ENCODE peak calls at places on chromosome 19, in four cellular contexts. One of them, this sample, is unnamed.

GRCh38 chr19:18494267-18494607 is 27.6 kb downstream of the ELL start:
- DNase-seq in testis: no peak
- DNase-seq in stimulated activated CD8-positive, alpha-beta memory T cell treated with anti-CD3 and anti-CD28 coated beads, Interleukin-12 subunit alpha, Interleukin-12 subunit beta, amount 100 ng/mL, for 4 hours: no peak
- DNase-seq in Panc1: no peak
- DNase-seq in this sample: no peak

GRCh38 chr19:17475541-17476115 is 5.3 kb downstream of the SLC27A1 start:
- DNase-seq in testis: peak; percentile 90
- DNase-seq in stimulated activated CD8-positive, alpha-beta memory T cell treated with anti-CD3 and anti-CD28 coated beads, Interleukin-12 subunit alpha, Interleukin-12 subunit beta, amount 100 ng/mL, for 4 hours: no peak
- DNase-seq in Panc1: no peak
- DNase-seq in this sample: no peak

GRCh38 chr19:19458110-19458816 is 52.8 kb downstream of the GATAD2A start:
- DNase-seq in testis: no peak
- DNase-seq in stimulated activated CD8-positive, alpha-beta memory T cell treated with anti-CD3 and anti-CD28 coated beads, Interleukin-12 subunit alpha, Interleukin-12 subunit beta, amount 100 ng/mL, for 4 hours: no peak
- DNase-seq in Panc1: no peak
- DNase-seq in this sample: no peak

GRCh38 chr19:53586277-53586691 is 45.5 kb upstream of the DPRX start:
- DNase-seq in testis: no peak
- DNase-seq in stimulated activated CD8-positive, alpha-beta memory T cell treated with anti-CD3 and anti-CD28 coated beads, Interleukin-12 subunit alpha, Interleukin-12 subunit beta, amount 100 ng/mL, for 4 hours: no peak
- DNase-seq in Panc1: no peak
- DNase-seq in this sample: no peak

GRCh38 chr19:43596842-43597461 is 557 bp downstream of the ZNF576 start:
- DNase-seq in testis: no peak
- DNase-seq in stimulated activated CD8-positive, alpha-beta memory T cell treated with anti-CD3 and anti-CD28 coated beads, Interleukin-12 subunit alpha, Interleukin-12 subunit beta, amount 100 ng/mL, for 4 hours: no peak
- DNase-seq in Panc1: no peak
- DNase-seq in this sample: no peak

GRCh38 chr19:46571495-46571894 is 29.6 kb upstream of the CALM3 start:
- DNase-seq in testis: no peak
- DNase-seq in stimulated activated CD8-positive, alpha-beta memory T cell treated with anti-CD3 and anti-CD28 coated beads, Interleukin-12 subunit alpha, Interleukin-12 subunit beta, amount 100 ng/mL, for 4 hours: no peak
- DNase-seq in Panc1: no peak
- DNase-seq in this sample: no peak

GRCh38 chr19:48470281-48470680 is 1.1 kb downstream of the CYTH2 start:
- DNase-seq in testis: no peak
- DNase-seq in stimulated activated CD8-positive, alpha-beta memory T cell treated with anti-CD3 and anti-CD28 coated beads, Interleukin-12 subunit alpha, Interleukin-12 subunit beta, amount 100 ng/mL, for 4 hours: no peak
- DNase-seq in Panc1: no peak
- DNase-seq in this sample: no peak

GRCh38 chr19:42269518-42270345 is 680 bp downstream of the CIC start:
- DNase-seq in testis: no peak
- DNase-seq in stimulated activated CD8-positive, alpha-beta memory T cell treated with anti-CD3 and anti-CD28 coated beads, Interleukin-12 subunit alpha, Interleukin-12 subunit beta, amount 100 ng/mL, for 4 hours: no peak
- DNase-seq in Panc1: no peak
- DNase-seq in this sample: no peak

GRCh38 chr19:41192574-41193419 is at the start of gene CYP2S1:
- DNase-seq in testis: no peak
- DNase-seq in stimulated activated CD8-positive, alpha-beta memory T cell treated with anti-CD3 and anti-CD28 coated beads, Interleukin-12 subunit alpha, Interleukin-12 subunit beta, amount 100 ng/mL, for 4 hours: no peak
- DNase-seq in Panc1: no peak
- DNase-seq in this sample: no peak

GRCh38 chr19:5809053-5809452 is 4.2 kb downstream of the NRTN start:
- DNase-seq in testis: no peak
- DNase-seq in stimulated activated CD8-positive, alpha-beta memory T cell treated with anti-CD3 and anti-CD28 coated beads, Interleukin-12 subunit alpha, Interleukin-12 subunit beta, amount 100 ng/mL, for 4 hours: no peak
- DNase-seq in Panc1: no peak
- DNase-seq in this sample: no peak

GRCh38 chr19:42175952-42176648 is 41.4 kb downstream of the DEDD2 start:
- DNase-seq in testis: peak; percentile 21
- DNase-seq in stimulated activated CD8-positive, alpha-beta memory T cell treated with anti-CD3 and anti-CD28 coated beads, Interleukin-12 subunit alpha, Interleukin-12 subunit beta, amount 100 ng/mL, for 4 hours: no peak
- DNase-seq in Panc1: no peak
- DNase-seq in this sample: no peak

GRCh38 chr19:17530586-17530985 is 19.1 kb downstream of the PGLS start:
- DNase-seq in testis: no peak
- DNase-seq in stimulated activated CD8-positive, alpha-beta memory T cell treated with anti-CD3 and anti-CD28 coated beads, Interleukin-12 subunit alpha, Interleukin-12 subunit beta, amount 100 ng/mL, for 4 hours: no peak
- DNase-seq in Panc1: no peak
- DNase-seq in this sample: no peak

GRCh38 chr19:44998025-44998424 is 3.2 kb upstream of the RELB start:
- DNase-seq in testis: no peak
- DNase-seq in stimulated activated CD8-positive, alpha-beta memory T cell treated with anti-CD3 and anti-CD28 coated beads, Interleukin-12 subunit alpha, Interleukin-12 subunit beta, amount 100 ng/mL, for 4 hours: no peak
- DNase-seq in Panc1: no peak
- DNase-seq in this sample: no peak

GRCh38 chr19:12224676-12225075 is 61.8 kb downstream of the ZNF136 start:
- DNase-seq in testis: no peak
- DNase-seq in stimulated activated CD8-positive, alpha-beta memory T cell treated with anti-CD3 and anti-CD28 coated beads, Interleukin-12 subunit alpha, Interleukin-12 subunit beta, amount 100 ng/mL, for 4 hours: no peak
- DNase-seq in Panc1: no peak
- DNase-seq in this sample: no peak

GRCh38 chr19:54436031-54436523 is 12.9 kb upstream of the LENG8 start:
- DNase-seq in testis: peak; percentile 56
- DNase-seq in stimulated activated CD8-positive, alpha-beta memory T cell treated with anti-CD3 and anti-CD28 coated beads, Interleukin-12 subunit alpha, Interleukin-12 subunit beta, amount 100 ng/mL, for 4 hours: no peak
- DNase-seq in Panc1: no peak
- DNase-seq in this sample: no peak

GRCh38 chr19:33299061-33299665 is 3.2 kb downstream of the CEBPA start:
- DNase-seq in testis: no peak
- DNase-seq in stimulated activated CD8-positive, alpha-beta memory T cell treated with anti-CD3 and anti-CD28 coated beads, Interleukin-12 subunit alpha, Interleukin-12 subunit beta, amount 100 ng/mL, for 4 hours: no peak
- DNase-seq in Panc1: no peak
- DNase-seq in this sample: no peak

GRCh38 chr19:45781282-45782161 is 768 bp downstream of the DMPK start:
- DNase-seq in testis: no peak
- DNase-seq in stimulated activated CD8-positive, alpha-beta memory T cell treated with anti-CD3 and anti-CD28 coated beads, Interleukin-12 subunit alpha, Interleukin-12 subunit beta, amount 100 ng/mL, for 4 hours: no peak
- DNase-seq in Panc1: no peak
- DNase-seq in this sample: no peak

GRCh38 chr19:38266981-38267597 is 2.7 kb downstream of the SPINT2 start:
- DNase-seq in testis: no peak
- DNase-seq in stimulated activated CD8-positive, alpha-beta memory T cell treated with anti-CD3 and anti-CD28 coated beads, Interleukin-12 subunit alpha, Interleukin-12 subunit beta, amount 100 ng/mL, for 4 hours: no peak
- DNase-seq in Panc1: no peak
- DNase-seq in this sample: no peak

GRCh38 chr19:31334849-31335624 is 14.2 kb downstream of the TSHZ3 start:
- DNase-seq in testis: no peak
- DNase-seq in stimulated activated CD8-positive, alpha-beta memory T cell treated with anti-CD3 and anti-CD28 coated beads, Interleukin-12 subunit alpha, Interleukin-12 subunit beta, amount 100 ng/mL, for 4 hours: no peak
- DNase-seq in Panc1: no peak
- DNase-seq in this sample: no peak

GRCh38 chr19:45564131-45564780 is 20.3 kb downstream of the OPA3 start:
- DNase-seq in testis: no peak
- DNase-seq in stimulated activated CD8-positive, alpha-beta memory T cell treated with anti-CD3 and anti-CD28 coated beads, Interleukin-12 subunit alpha, Interleukin-12 subunit beta, amount 100 ng/mL, for 4 hours: no peak
- DNase-seq in Panc1: no peak
- DNase-seq in this sample: no peak

This sample was measured in glomerular endothelial cell.